ENCODE peak calls at places on chromosome 15, in nine cellular contexts. Y, O, Z, J, E, S, D, T and Q are unnamed samples.

GRCh38 chr15:31104048-31104447 is 2.5 kb upstream of the TRPM1 start:
- DNase-seq in D (no peak), E (no peak), T (no peak), S (peak), J (no peak), O (no peak), Z (no peak), Y (no peak), Q (peak)

GRCh38 chr15:84594617-84595290 is 6.1 kb upstream of the ZSCAN2 start:
- DNase-seq in O (no peak), J (no peak), Z (peak), D (no peak), T (no peak), E (no peak), S (no peak), Y (no peak), Q (no peak)

GRCh38 chr15:67732994-67733393 is 92.3 kb upstream of the SKOR1 start:
- DNase-seq in S (no peak), T (no peak), D (no peak), Y (no peak), Z (no peak), E (no peak), O (no peak), J (no peak), Q (no peak)

GRCh38 chr15:57391537-57391936 is 15.2 kb downstream of the CGNL1 start:
- DNase-seq in O (no peak), D (no peak), E (no peak), Z (peak), T (no peak), S (no peak), Y (no peak), J (no peak), Q (no peak)

GRCh38 chr15:55549305-55549704 is 38.8 kb downstream of the PYGO1 start:
- DNase-seq in O (no peak), E (no peak), J (no peak), Y (no peak), Z (no peak), D (no peak), S (no peak), T (no peak), Q (no peak)

GRCh38 chr15:44712108-44713005 is 1.0 kb downstream of the B2M start:
- DNase-seq in S (peak), T (peak), E (peak), J (peak), O (peak), Z (peak), Y (peak), D (peak), Q (no peak)

GRCh38 chr15:100717596-100717995 is 115.2 kb downstream of the ASB7 start:
- DNase-seq in T (no peak), Z (no peak), E (no peak), J (no peak), Y (no peak), D (no peak), O (no peak), S (no peak), Q (no peak)

GRCh38 chr15:60798821-60799220 is 319.9 kb upstream of the ICE2 start:
- DNase-seq in D (no peak), O (no peak), E (no peak), Z (peak), Y (no peak), J (no peak), T (no peak), S (no peak), Q (no peak)

GRCh38 chr15:60379466-60380274 is 18.1 kb downstream of the ANXA2 start:
- DNase-seq in E (no peak), Y (no peak), O (peak), S (no peak), D (no peak), J (no peak), T (no peak), Z (peak), Q (no peak)

GRCh38 chr15:56428821-56429458 is 36.0 kb downstream of the MNS1 start:
- DNase-seq in S (no peak), D (no peak), E (no peak), O (peak), T (no peak), Y (no peak), Z (peak), J (no peak), Q (no peak)

GRCh38 chr15:101500865-101501551 is 11.5 kb upstream of the PCSK6 start:
- DNase-seq in Z (no peak), T (peak), J (no peak), O (no peak), D (no peak), Y (no peak), E (no peak), S (peak), Q (no peak)

GRCh38 chr15:70235347-70235746 is 137.6 kb upstream of the TLE3 start:
- DNase-seq in Y (no peak), D (no peak), T (peak), O (no peak), S (no peak), E (no peak), J (no peak), Z (no peak), Q (no peak)

GRCh38 chr15:67082007-67082536 is 16.7 kb downstream of the SMAD3 start:
- DNase-seq in S (no peak), T (no peak), Y (no peak), J (no peak), E (peak), O (no peak), D (peak), Z (no peak), Q (no peak)

GRCh38 chr15:22968356-22968755 is 11.8 kb downstream of the CYFIP1 start:
- DNase-seq in E (no peak), T (peak), J (no peak), O (peak), D (no peak), Y (no peak), S (no peak), Z (no peak), Q (no peak)

GRCh38 chr15:97652700-97653167 is 307.8 kb upstream of the ARRDC4 start:
- DNase-seq in T (no peak), J (no peak), Y (no peak), S (no peak), E (peak), O (no peak), D (no peak), Z (no peak), Q (no peak)

GRCh38 chr15:68598171-68599152 is 19.7 kb downstream of the CORO2B start:
- DNase-seq in Y (no peak), O (no peak), J (peak), Z (no peak), E (no peak), S (no peak), T (peak), D (no peak), Q (no peak)

GRCh38 chr15:91704343-91704742 is 149.2 kb upstream of the SLCO3A1 start:
- DNase-seq in D (peak), T (no peak), J (no peak), Z (no peak), E (peak), S (no peak), O (no peak), Y (no peak), Q (no peak)

GRCh38 chr15:101455291-101455916 is 34.1 kb downstream of the PCSK6 start:
- DNase-seq in Y (no peak), J (no peak), O (no peak), E (no peak), Z (no peak), D (no peak), S (no peak), T (no peak), Q (no peak)

GRCh38 chr15:70038730-70039392 is 58.9 kb downstream of the TLE3 start:
- DNase-seq in D (no peak), Z (no peak), T (no peak), Y (no peak), J (no peak), S (no peak), E (no peak), O (no peak), Q (no peak)

GRCh38 chr15:69367231-69367630 is 46.9 kb upstream of the KIF23 start:
- DNase-seq in J (no peak), E (no peak), T (no peak), D (no peak), S (no peak), Z (no peak), Y (no peak), O (no peak), Q (no peak)

GRCh38 chr15:51093865-51094605 is 671 bp downstream of the TNFAIP8L3 start:
- DNase-seq in Z (peak), E (peak), D (no peak), S (no peak), J (peak), O (no peak), Y (no peak), T (peak), Q (no peak)

GRCh38 chr15:58441376-58442070 is 9.7 kb downstream of the LIPC start:
- DNase-seq in O (peak), E (no peak), Z (no peak), D (no peak), J (no peak), T (peak), Y (no peak), S (no peak), Q (no peak)

GRCh38 chr15:58440181-58440910 is 8.6 kb downstream of the LIPC start:
- DNase-seq in J (no peak), Z (peak), T (peak), O (peak), E (no peak), S (no peak), D (peak), Y (peak), Q (no peak)

GRCh38 chr15:58443291-58443690 is 11.5 kb downstream of the LIPC start:
- DNase-seq in S (no peak), E (no peak), Z (no peak), T (no peak), D (no peak), J (no peak), O (no peak), Y (no peak), Q (no peak)

GRCh38 chr15:58440922-58441321 is 9.1 kb downstream of the LIPC start:
- DNase-seq in Z (no peak), E (peak), T (peak), O (peak), Y (no peak), S (no peak), J (no peak), D (peak), Q (no peak)

DNA sequence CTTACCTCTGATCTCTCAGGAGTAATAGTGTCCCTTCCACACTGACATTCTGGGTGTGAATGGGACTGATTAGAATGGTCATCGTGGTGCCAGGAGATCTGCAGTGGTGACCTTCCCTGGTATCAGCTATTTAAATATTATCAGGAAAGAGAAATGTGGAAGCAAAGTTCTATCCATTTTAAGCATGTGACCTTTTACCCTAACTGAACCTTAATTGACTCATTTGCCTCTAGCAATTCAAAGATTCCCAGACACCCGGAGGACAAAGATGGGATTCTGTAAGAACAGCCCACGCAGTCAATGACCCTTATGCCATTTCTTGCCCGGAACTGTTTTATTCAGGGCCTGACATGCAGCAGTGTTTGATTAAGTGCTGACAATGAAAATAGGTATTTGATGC is 10.3 kb downstream of the LIPC start:
- DNase-seq in T (peak), Z (no peak), E (no peak), S (no peak), Y (no peak), D (no peak), O (peak), J (no peak), Q (no peak)
- TF ChIP-seq EP300 in T (no peak), Z (no peak), E (no peak), S (no peak), Y (no peak), D (no peak), O (no peak), J (no peak), Q (no peak)

DNA sequence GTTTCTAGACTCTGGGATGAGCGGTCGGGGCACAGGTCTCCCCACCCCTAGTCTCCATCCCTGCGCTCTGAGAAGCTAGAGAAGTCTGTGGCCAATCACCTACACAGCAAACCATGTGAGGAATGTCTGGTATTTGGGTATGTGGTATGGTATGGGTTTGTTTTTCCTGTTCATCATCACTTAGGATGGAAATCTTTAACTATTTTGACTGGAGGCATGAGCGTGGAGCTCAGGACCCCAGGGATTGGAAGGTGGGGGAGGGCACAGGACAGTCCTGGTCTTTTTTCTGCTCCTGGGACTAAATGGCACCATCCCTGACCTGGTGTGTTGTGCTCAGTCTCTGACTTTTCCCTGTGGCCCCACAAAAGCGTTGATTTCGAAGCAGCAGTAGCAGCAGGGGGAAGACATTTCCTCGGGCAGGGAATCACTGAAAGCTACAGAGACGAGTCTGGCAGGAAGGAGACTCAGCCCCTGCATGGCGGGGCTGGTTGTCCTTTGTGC is 191.7 kb upstream of the TPM1 start:
- DNase-seq in Y (no peak), J (no peak), E (no peak), Z (peak), T (no peak), O (peak), D (no peak), S (peak), Q (no peak)
- TF ChIP-seq EP300 in Y (no peak), J (no peak), E (no peak), Z (no peak), T (no peak), O (peak), D (no peak), S (no peak), Q (no peak)

GRCh38 chr15:83158393-83158792 is 49.2 kb downstream of the HDGFL3 start:
- DNase-seq in O (no peak), D (no peak), Y (no peak), T (no peak), Z (peak), S (no peak), E (no peak), J (no peak), Q (no peak)
- TF ChIP-seq EP300 in O (no peak), D (no peak), Y (no peak), T (no peak), Z (no peak), S (no peak), E (no peak), J (no peak), Q (no peak)

DNA sequence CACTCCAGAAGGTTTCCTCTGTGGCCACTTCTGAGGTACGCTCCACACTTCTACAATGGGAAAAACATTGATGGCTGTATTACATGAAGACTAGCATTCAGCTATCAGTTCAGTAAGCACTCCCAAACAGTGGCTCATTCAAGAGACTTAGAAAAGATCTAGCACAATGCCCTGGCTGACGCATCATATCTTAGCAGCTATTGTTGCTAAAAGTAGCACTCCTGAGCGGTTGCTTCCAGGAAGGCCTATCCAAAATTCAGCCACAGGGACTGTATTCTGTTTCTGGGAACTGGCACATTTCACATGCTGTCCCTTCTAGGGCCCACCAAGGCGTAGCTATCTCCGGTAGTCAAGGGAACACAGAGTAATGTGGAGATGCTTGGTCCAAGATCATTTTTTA is 21.2 kb upstream of the SPRED1 start:
- DNase-seq in J (no peak), D (no peak), O (no peak), S (no peak), Z (no peak), E (no peak), T (no peak), Y (no peak), Q (no peak)
- TF ChIP-seq EP300 in J (no peak), D (no peak), O (no peak), S (no peak), Z (no peak), E (no peak), T (no peak), Y (no peak), Q (no peak)

DNA sequence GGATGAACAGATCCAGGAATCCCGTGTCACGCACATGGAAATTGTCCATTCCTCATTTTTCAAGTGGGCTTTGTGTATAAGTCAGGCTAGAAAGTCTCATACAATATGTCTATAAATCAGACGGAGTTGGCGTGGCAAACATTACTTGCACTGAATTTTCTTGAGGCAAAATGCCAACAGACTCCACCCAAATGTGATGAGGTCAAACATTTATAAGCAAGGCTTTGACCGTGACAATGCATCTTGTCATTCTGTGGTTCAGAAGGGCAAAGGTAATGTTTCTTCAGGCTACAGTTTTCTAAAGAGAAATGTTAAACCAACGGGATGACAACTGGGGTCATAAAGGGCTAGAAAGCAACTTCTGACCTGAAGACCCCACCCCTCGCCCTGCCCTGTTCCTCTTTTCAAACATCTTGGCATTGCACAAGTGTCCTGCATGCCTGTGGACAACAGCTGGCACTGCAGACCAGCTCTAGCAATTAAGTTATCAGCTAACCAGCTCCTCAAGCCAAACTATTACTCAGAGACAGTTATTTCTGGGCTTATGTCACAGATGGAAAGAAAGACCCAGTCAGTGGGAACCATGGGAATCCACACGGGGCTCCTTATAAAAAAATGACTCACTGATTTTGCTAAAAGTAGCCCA is 36.5 kb upstream of the SPTBN5 start:
- DNase-seq in J (no peak), E (peak), S (no peak), T (no peak), D (no peak), O (peak), Y (peak), Z (peak), Q (no peak)
- TF ChIP-seq EP300 in J (no peak), E (peak), S (no peak), T (no peak), D (no peak), O (peak), Y (peak), Z (no peak), Q (no peak)

DNA sequence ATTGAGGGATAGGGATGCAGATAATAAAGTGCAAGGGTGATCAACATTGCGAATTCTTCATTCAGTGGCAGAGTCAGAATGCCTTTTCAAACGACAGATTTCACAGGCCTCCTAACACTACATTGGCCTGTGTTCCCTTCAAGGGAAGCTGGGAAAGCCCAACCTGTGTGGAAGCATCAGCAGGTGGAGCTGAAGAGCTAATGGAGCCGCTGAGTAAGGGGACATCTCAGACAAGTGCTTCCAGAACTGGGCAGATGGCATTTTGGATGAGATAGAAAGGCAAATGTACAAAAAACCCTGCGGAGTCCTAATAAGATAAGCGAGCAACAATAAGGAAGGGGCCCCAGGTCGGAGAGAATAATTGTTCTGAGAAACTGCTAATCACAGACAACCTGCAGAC is 8.5 kb upstream of the SLC24A5 start:
- DNase-seq in J (no peak), D (no peak), S (peak), T (no peak), O (peak), E (no peak), Y (no peak), Z (peak), Q (peak)
- TF ChIP-seq EP300 in J (no peak), D (no peak), S (no peak), T (no peak), O (no peak), E (no peak), Y (no peak), Z (no peak), Q (no peak)

DNA sequence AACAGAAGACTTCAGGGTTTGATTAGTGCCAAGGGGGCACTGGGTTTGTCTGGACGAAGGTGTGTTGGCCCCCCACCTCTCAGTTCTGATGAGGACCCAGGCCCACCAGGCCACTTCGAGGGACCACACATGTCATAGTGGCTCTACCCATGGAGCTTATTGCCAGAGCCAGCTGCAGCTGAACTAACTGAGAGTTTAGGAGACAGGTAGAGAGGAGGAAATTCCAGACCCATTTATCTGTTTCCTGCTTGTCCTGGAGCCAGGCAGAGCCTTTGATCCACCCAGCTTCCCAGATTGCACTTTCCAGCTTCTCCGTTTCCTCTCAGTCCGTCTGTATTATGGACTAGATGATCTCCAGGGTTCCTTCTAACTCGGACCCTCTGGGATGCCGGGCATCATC is 20.9 kb downstream of the SLC24A1 start:
- DNase-seq in S (no peak), T (no peak), Y (no peak), J (no peak), Z (no peak), D (no peak), O (no peak), E (no peak), Q (no peak)
- TF ChIP-seq EP300 in S (no peak), T (no peak), Y (no peak), J (no peak), Z (no peak), D (no peak), O (no peak), E (no peak), Q (no peak)